ENCODE peak calls at places on chromosomes 4 and X, in five cellular contexts. Q is GOT3; R is activated naive CD8-positive, alpha-beta T cell treated with anti-CD3 and anti-CD28 coated beads, Interleukin-2, amount 50 U/mL, for 16 hours; T is GM03348; V is caudate nucleus. N is an unnamed sample.

GRCh38 chrX:71618303-71618721 is at the start of gene CXCR3:
- DNase-seq in Q (no peak), R (peak), T (no peak), V (no peak), N (peak)

GRCh38 chr4:149164282-149164681 is 651.4 kb downstream of the IQCM start:
- DNase-seq in Q (no peak), R (no peak), T (peak), V (no peak), N (no peak)

GRCh38 chr4:17489721-17490120 is 22.2 kb downstream of the QDPR start:
- DNase-seq in Q (no peak), R (no peak), T (no peak), V (no peak), N (no peak)

GRCh38 chrX:39773923-39774803 is 323.6 kb downstream of the BCOR start:
- DNase-seq in Q (no peak), R (no peak), T (no peak), V (no peak), N (no peak)

GRCh38 chrX:86148024-86148511 is at the start of gene DACH2:
- DNase-seq in Q (no peak), R (peak), T (peak), V (peak), N (no peak)

GRCh38 chr4:23887173-23887572 is 2.7 kb downstream of the PPARGC1A start:
- DNase-seq in Q (no peak), R (no peak), T (no peak), V (no peak), N (no peak)

GRCh38 chrX:110201799-110202198 is 116.1 kb downstream of the AMMECR1 start:
- DNase-seq in Q (no peak), R (no peak), T (no peak), V (no peak), N (no peak)

GRCh38 chr4:138275946-138276621 is 33.9 kb upstream of the SLC7A11 start:
- DNase-seq in Q (no peak), R (no peak), T (peak), V (no peak), N (no peak)

GRCh38 chr4:20393486-20394100 is 141.9 kb downstream of the SLIT2 start:
- DNase-seq in Q (no peak), R (no peak), T (peak), V (no peak), N (no peak)

GRCh38 chrX:137428251-137428661 is 137.7 kb upstream of the ZIC3 start:
- DNase-seq in Q (no peak), R (no peak), T (peak), V (no peak), N (no peak)

GRCh38 chr4:79872738-79873137 is 200.3 kb downstream of the ANTXR2 start:
- DNase-seq in Q (no peak), R (no peak), T (no peak), V (no peak), N (no peak)

GRCh38 chr4:86587016-86587713 is 7.0 kb upstream of the PTPN13 start:
- DNase-seq in Q (no peak), R (no peak), T (no peak), V (no peak), N (no peak)

GRCh38 chr4:748461-748860 is 42.8 kb downstream of the PCGF3 start:
- DNase-seq in Q (no peak), R (no peak), T (no peak), V (no peak), N (no peak)

GRCh38 chr4:2803624-2804448 is 11.0 kb downstream of the SH3BP2 start:
- DNase-seq in Q (no peak), R (no peak), T (no peak), V (no peak), N (no peak)

GRCh38 chrX:54754854-54755253 is 43.2 kb downstream of the ITIH6 start:
- DNase-seq in Q (no peak), R (no peak), T (no peak), V (no peak), N (no peak)

GRCh38 chr4:139278450-139278849 is 1.6 kb downstream of the MGARP start:
- DNase-seq in Q (no peak), R (no peak), T (no peak), V (no peak), N (no peak)

GRCh38 chrX:12949927-12950656 is 24.8 kb upstream of the TMSB4X start:
- DNase-seq in Q (peak), R (peak), T (peak), V (peak), N (peak)

GRCh38 chrX:11786862-11787261 is 28.8 kb downstream of the MSL3 start:
- DNase-seq in Q (no peak), R (no peak), T (peak), V (no peak), N (no peak)

GRCh38 chr4:116561717-116562116 is 523.7 kb downstream of the TRAM1L1 start:
- DNase-seq in Q (no peak), R (no peak), T (no peak), V (no peak), N (no peak)

GRCh38 chrX:97074400-97074799 is 190.7 kb downstream of the RPA4 start:
- DNase-seq in Q (no peak), R (no peak), T (peak), V (no peak), N (no peak)

GRCh38 chrX:40871385-40872082 is 136.2 kb upstream of the MED14 start:
- DNase-seq in Q (no peak), R (no peak), T (peak), V (no peak), N (no peak)